ENCODE peak calls at places on chromosomes 4 and X, in four cellular contexts. Z is HFF-Myc, G is H9, S is AG04449. Q is an unnamed sample.

GRCh38 chr4:26522478-26522877 is 32.2 kb upstream of the CCKAR start:
- DNase-seq in Z (no peak), G (no peak), S (no peak), Q (no peak)

GRCh38 chrX:34877451-34877850 is 65.1 kb upstream of the FAM47B start:
- DNase-seq in Z (no peak), G (no peak), S (no peak), Q (no peak)

GRCh38 chrX:80879143-80879542 is 69.5 kb upstream of the BRWD3 start:
- DNase-seq in Z (no peak), G (no peak), S (no peak), Q (no peak)

GRCh38 chr4:76836860-76837564 is 60.9 kb downstream of the SOWAHB start:
- DNase-seq in Z (no peak), G (no peak), S (no peak), Q (no peak)

GRCh38 chr4:44738615-44739014 is 12.3 kb upstream of the GNPDA2 start:
- DNase-seq in Z (no peak), G (no peak), S (no peak), Q (no peak)

GRCh38 chr4:16032871-16033505 is 50.8 kb downstream of the PROM1 start:
- DNase-seq in Z (no peak), G (peak), S (peak), Q (no peak)

GRCh38 chrX:135973025-135973547 is 702 bp downstream of the MMGT1 start:
- DNase-seq in Z (no peak), G (no peak), S (no peak), Q (no peak)

GRCh38 chr4:183675625-183676024 is 16.5 kb downstream of the TRAPPC11 start:
- DNase-seq in Z (peak), G (no peak), S (no peak), Q (no peak)

GRCh38 chrX:13647709-13648212 is 5.2 kb upstream of the TCEANC start:
- DNase-seq in Z (no peak), G (no peak), S (no peak), Q (no peak)

GRCh38 chrX:53320543-53321215 is 39.3 kb upstream of the IQSEC2 start:
- DNase-seq in Z (no peak), G (no peak), S (no peak), Q (no peak)

DNA sequence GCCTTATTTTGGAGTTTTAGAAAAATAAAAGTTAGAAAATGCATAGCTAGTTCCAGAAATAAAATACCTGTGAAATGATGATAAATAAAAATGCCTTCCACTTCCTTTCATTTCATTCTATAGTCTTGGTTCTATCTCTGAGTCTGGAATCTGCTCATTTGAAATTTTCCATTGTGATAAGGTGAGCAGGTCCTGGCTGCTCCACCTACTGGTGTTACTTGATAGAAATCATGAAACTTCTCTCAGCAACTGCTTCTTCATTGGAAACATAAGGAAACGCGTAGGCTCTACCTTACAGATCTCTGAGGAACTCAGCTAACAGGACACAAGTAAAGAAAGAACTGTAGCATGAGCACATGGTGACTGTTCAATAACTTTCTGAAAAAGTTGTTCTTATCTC is 141.8 kb downstream of the DCHS2 start:
- DNase-seq in Z (no peak), G (no peak), S (no peak), Q (no peak)
- TF ChIP-seq CTCF in Z (peak), G (peak), S (peak), Q (no peak)

GRCh38 chr4:56118845-56119244 is 170.1 kb downstream of the CEP135 start:
- DNase-seq in Z (no peak), G (no peak), S (no peak), Q (no peak)

GRCh38 chr4:56123051-56123450 is 174.3 kb downstream of the CEP135 start:
- DNase-seq in Z (no peak), G (no peak), S (no peak), Q (no peak)

GRCh38 chr4:56127698-56128097 is 179.0 kb downstream of the CEP135 start:
- DNase-seq in Z (no peak), G (no peak), S (no peak), Q (no peak)

GRCh38 chr4:56128231-56128630 is 179.5 kb downstream of the CEP135 start:
- DNase-seq in Z (no peak), G (no peak), S (no peak), Q (no peak)

DNA sequence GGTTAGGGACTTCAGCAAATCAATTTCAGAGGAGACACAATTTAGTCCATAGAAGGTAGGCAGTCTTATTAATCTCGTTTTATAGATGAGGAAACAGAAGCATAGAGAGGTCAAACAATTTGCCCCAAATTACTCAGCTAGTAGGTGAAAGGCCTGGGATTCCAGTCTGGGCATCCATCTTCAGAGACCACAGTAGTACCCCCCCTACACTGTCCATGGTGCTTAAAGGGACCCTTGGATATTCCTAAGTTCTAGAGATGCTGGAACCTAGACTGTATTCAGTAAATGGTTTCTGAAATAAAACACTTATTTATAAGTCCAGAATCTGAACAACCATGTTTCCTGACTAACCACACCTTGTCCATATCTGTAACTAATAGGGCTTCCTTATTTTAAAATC is 174.8 kb downstream of the CEP135 start:
- DNase-seq in Z (no peak), G (no peak), S (no peak), Q (no peak)
- TF ChIP-seq CTCF in Z (no peak), G (no peak), S (no peak), Q (no peak)

DNA sequence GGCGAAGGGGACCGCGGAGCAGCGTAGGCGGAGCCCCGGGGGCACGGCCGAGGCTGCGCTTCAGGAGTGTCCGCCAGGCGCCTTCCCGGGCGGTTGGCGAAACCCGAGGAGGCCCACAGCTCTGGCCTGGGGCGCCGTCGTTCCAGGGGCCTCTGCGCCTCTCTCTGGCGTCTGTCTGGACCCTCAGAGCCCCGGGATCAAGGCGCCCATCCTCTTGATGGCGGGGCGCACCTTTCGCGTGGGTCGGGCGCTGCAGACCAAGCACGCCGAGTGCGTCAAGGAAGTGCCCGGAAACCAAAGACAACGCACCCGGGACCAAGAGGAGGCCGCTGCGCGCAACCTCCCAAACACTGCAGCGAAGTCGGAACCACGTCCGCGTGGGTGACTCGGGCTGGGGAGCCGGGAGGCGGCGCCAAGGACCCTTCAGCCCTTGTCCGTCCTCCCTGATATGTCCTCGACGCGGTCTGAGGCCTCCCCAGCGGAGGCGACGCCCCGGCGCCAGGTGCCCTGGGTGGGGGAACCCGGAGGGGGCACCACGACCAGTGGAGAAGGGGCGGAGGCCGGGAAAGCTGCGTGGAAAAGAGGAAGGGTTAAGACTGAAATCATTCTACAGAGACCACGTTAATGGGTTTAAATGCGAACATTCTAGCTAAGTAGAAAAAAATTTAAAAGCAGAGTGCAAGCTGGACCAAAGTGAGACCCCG is 9.9 kb downstream of the HMX1 start:
- DNase-seq in Z (no peak), G (peak), S (no peak), Q (no peak)
- TF ChIP-seq CTCF in Z (no peak), G (peak), S (no peak), Q (no peak)

DNA sequence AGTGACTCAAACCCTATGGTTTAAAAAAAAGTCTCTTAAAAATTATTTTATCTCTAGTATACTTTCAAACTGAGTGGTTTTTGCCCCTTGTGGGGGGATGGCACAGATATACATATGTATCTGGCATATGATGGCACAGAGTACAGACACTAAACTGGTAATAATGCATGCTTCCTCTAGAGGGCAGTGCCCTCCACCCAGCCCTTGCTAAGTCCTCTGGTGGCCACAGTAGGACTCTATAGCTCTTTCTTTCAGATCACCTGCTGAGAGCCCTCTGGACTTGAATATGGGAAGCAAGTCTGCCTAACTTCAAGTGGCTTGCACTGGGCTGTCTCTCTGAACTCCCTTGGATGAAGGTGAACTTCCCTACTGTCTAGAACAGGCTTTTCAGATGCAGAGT is 66.3 kb downstream of the TSPAN7 start:
- DNase-seq in Z (no peak), G (peak), S (no peak), Q (no peak)
- TF ChIP-seq CTCF in Z (peak), G (peak), S (no peak), Q (no peak)

GRCh38 chrX:102126863-102127262 is 1.4 kb downstream of the TCEAL2 start:
- DNase-seq in Z (no peak), G (no peak), S (no peak), Q (no peak)

GRCh38 chrX:102129473-102129872 is 4.0 kb downstream of the TCEAL2 start:
- DNase-seq in Z (no peak), G (no peak), S (no peak), Q (no peak)
- TF ChIP-seq CTCF in Z (peak), G (peak), S (no peak), Q (no peak)

Q was measured in mesothelial cell of epicardium.